ENCODE peak calls at places on chromosomes 16 and 17, in ten cellular contexts. Q is type B pancreatic cell; I is activated CD8-positive, alpha-beta T cell treated with anti-CD3 and anti-CD28 coated beads for 36 hours; C is lung; T is ovary; B is PC-9; P is adrenal gland; F is tibial artery; J is Peyer's patch; O is GM12865. U is an unnamed sample.

GRCh38 chr16:66924527-66925321 is 611 bp downstream of the RRAD start:
- DNase-seq in Q (no peak), C (no peak), O (peak; percentile 45), P (peak; percentile 45), B (peak; percentile 34), T (peak; percentile 48), F (peak; percentile 81), I (peak; percentile 53), J (peak; percentile 74), U (no peak)

GRCh38 chr16:57601801-57602478 is 26.5 kb upstream of the ADGRG1 start:
- DNase-seq in C (no peak), F (peak; percentile 25), Q (no peak), J (no peak), P (no peak), T (no peak), O (peak; percentile 96), I (peak; percentile 90), B (no peak), U (peak; percentile 11)

GRCh38 chr17:42655528-42655927 is 3.6 kb upstream of the TUBG2 start:
- DNase-seq in C (no peak), J (no peak), Q (no peak), B (no peak), I (no peak), O (no peak), T (no peak), P (no peak), F (no peak), U (no peak)

GRCh38 chr16:346587-346986 is 5.9 kb downstream of the AXIN1 start:
- DNase-seq in P (no peak), O (no peak), B (no peak), F (no peak), I (no peak), J (no peak), T (no peak), Q (no peak), C (no peak), U (no peak)

GRCh38 chr17:40477796-40478195 is 23.6 kb downstream of the TNS4 start:
- DNase-seq in C (no peak), F (no peak), J (no peak), O (no peak), I (no peak), P (no peak), T (no peak), B (no peak), Q (no peak), U (no peak)

GRCh38 chr16:3842994-3843393 is 37.5 kb downstream of the CREBBP start:
- DNase-seq in F (peak; percentile 74), T (no peak), O (no peak), I (no peak), C (no peak), P (no peak), B (no peak), J (no peak), Q (no peak), U (no peak)

GRCh38 chr17:74296548-74296936 is 22.5 kb downstream of the DNAI2 start:
- DNase-seq in C (peak; percentile 49), P (peak; percentile 86), B (peak; percentile 31), O (peak; percentile 74), F (no peak), J (no peak), I (peak; percentile 50), Q (no peak), T (peak; percentile 73), U (peak; percentile 21)

GRCh38 chr16:8862309-8863130 is 6.3 kb downstream of the CARHSP1 start:
- DNase-seq in C (no peak), B (no peak), J (no peak), T (no peak), Q (no peak), F (no peak), O (no peak), I (no peak), P (no peak), U (no peak)

GRCh38 chr16:89049484-89050118 is 44.1 kb upstream of the ACSF3 start:
- DNase-seq in B (no peak), J (no peak), O (no peak), Q (no peak), T (no peak), I (no peak), C (no peak), F (no peak), P (no peak), U (no peak)

GRCh38 chr16:89047331-89048086 is 46.1 kb upstream of the ACSF3 start:
- DNase-seq in T (no peak), B (no peak), C (no peak), F (no peak), O (no peak), Q (no peak), J (no peak), P (no peak), I (no peak), U (no peak)

GRCh38 chr16:89048871-89049422 is 44.7 kb upstream of the ACSF3 start:
- DNase-seq in T (no peak), P (no peak), C (no peak), J (no peak), O (no peak), F (no peak), I (no peak), Q (no peak), B (no peak), U (no peak)

GRCh38 chr16:89046491-89046890 is 47.2 kb upstream of the ACSF3 start:
- DNase-seq in Q (no peak), F (no peak), C (no peak), P (no peak), J (no peak), I (no peak), O (no peak), B (no peak), T (no peak), U (no peak)

DNA sequence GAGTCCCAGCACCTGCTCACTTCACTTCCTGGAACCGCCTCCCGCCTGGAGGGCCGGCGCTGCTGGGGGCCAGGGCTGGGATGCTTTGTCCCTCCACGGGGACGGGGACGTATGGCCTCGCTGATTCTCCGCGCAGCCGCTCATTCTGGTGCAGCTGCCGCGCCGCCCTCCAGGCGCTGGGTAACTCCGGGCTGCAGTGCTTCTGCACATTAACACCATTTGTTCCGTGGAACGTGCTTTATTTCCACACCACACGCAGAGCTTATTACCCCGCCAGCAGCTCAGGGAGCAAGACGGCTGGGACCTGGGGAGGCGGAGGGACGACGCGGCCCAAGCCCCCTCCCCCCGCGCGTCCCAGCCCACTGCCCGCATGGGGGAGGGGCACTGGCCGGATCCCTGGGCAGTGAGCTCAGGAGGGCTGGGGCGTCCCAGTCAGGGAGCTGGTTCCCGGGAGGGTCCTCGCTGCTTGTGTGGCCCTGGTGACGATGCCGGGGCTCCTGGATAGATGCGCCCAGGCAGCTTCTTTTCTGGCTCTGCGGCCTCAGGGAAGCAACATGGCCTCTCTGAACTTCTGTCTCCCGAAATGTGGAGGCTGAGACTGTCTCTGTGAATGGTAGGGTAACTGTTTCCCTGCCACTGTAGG is 45.4 kb upstream of the ACSF3 start:
- DNase-seq in P (no peak), J (no peak), I (no peak), Q (no peak), C (no peak), T (no peak), B (no peak), F (no peak), O (no peak), U (no peak)
- TF ChIP-seq CTCF in P (no peak), J (no peak), I (no peak), Q (no peak), C (no peak), T (no peak), B (no peak), F (no peak), O (no peak), U (no peak)

GRCh38 chr16:69509125-69509524 is 56.6 kb upstream of the NFAT5 start:
- DNase-seq in Q (no peak), T (no peak), O (no peak), I (no peak), J (no peak), C (no peak), B (no peak), P (no peak), F (no peak), U (no peak)

GRCh38 chr16:69503244-69503643 is 62.5 kb upstream of the NFAT5 start:
- DNase-seq in P (no peak), I (no peak), J (no peak), T (no peak), F (no peak), C (no peak), O (no peak), Q (no peak), B (no peak), U (no peak)

GRCh38 chr16:69511641-69512040 is 54.1 kb upstream of the NFAT5 start:
- DNase-seq in C (no peak), T (no peak), I (no peak), O (no peak), Q (no peak), J (no peak), F (no peak), B (no peak), P (no peak), U (no peak)

GRCh38 chr16:69513180-69513966 is 52.4 kb upstream of the NFAT5 start:
- DNase-seq in O (no peak), J (no peak), B (peak; percentile 89), I (no peak), P (no peak), C (no peak), F (no peak), Q (no peak), T (no peak), U (no peak)

DNA sequence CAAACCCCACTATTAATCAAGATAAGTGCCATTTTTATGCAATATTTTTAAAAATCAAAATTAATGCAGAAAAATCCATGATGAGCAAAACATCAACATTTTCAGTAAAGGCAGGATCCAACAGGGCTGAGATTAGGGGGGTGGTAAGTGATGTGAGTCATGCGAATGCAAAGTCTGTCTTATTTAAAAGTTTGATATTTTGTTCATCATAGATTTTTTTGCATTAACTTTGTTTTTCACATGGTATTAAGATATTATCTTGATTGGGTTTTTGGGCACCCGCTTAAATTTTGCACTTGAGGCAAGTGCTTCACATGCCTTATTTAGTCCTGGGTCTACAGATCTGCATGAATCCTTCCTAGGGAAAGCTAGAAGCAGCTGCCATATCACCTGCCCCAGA is 57.7 kb upstream of the NFAT5 start:
- DNase-seq in F (no peak), I (no peak), Q (no peak), C (no peak), T (no peak), B (no peak), O (no peak), P (no peak), J (no peak), U (no peak)
- TF ChIP-seq CTCF in F (no peak), I (no peak), Q (no peak), C (no peak), T (no peak), B (no peak), O (no peak), P (no peak), J (no peak), U (no peak)

GRCh38 chr17:83200746-83201145 is 121.3 kb downstream of the METRNL start:
- DNase-seq in J (no peak), C (no peak), I (no peak), T (no peak), F (peak; percentile 78), P (no peak), O (no peak), Q (no peak), B (no peak), U (no peak)

GRCh38 chr17:83196973-83197880 is 117.8 kb downstream of the METRNL start:
- DNase-seq in F (peak; percentile 63), O (no peak), Q (no peak), T (no peak), B (no peak), J (no peak), P (no peak), C (no peak), I (no peak), U (no peak)

GRCh38 chr17:83199500-83200201 is 120.2 kb downstream of the METRNL start:
- DNase-seq in B (peak; percentile 38), I (peak; percentile 91), Q (no peak), C (peak; percentile 57), P (peak; percentile 50), T (no peak), F (peak; percentile 80), O (no peak), J (no peak), U (no peak)

GRCh38 chr17:83200231-83200699 is 120.9 kb downstream of the METRNL start:
- DNase-seq in J (no peak), O (peak; percentile 39), T (no peak), Q (no peak), C (peak; percentile 48), P (peak; percentile 60), I (peak; percentile 93), F (peak; percentile 94), B (peak; percentile 83), U (no peak)

GRCh38 chr17:83198366-83199341 is 119.2 kb downstream of the METRNL start:
- DNase-seq in Q (no peak), F (peak; percentile 64), P (no peak), C (no peak), T (no peak), B (no peak), J (no peak), O (no peak), I (peak; percentile 47), U (no peak)
- TF ChIP-seq CTCF in Q (no peak), F (no peak), P (no peak), C (no peak), T (no peak), B (no peak), J (no peak), O (no peak), I (no peak), U (no peak)

DNA sequence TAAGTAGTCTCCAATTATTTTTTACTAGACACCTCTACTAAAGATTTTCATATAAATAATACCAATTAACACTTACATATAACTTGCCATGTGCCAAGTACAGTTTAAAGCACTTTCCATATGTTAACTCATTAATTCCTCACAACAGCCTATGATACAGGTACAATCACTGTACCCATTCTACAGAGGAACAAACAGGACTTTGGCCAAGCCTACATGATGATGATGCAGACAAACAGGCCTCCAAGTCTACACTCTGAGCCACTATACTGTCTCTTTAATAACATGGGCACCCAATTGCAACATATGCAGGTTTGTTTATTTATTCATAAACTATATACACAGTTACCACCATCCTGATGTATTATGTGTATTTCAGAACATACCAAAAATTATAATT is 46.0 kb downstream of the TOX3 start:
- DNase-seq in T (no peak), P (no peak), F (no peak), J (no peak), I (no peak), B (no peak), Q (no peak), O (no peak), C (no peak), U (no peak)
- TF ChIP-seq CTCF in T (no peak), P (no peak), F (no peak), J (no peak), I (no peak), B (no peak), Q (no peak), O (no peak), C (no peak), U (no peak)